ENCODE peak calls at places on chromosomes 1 and 21, in five cellular contexts. V is SK-N-SH, Y is K562, I is HCT116, U is H1. P is an unnamed sample.

GRCh38 chr1:182670032-182670431 is 14.4 kb downstream of the RGS8 start:
- DNase-seq in V (no peak), Y (no peak), I (no peak), U (no peak), P (no peak)

GRCh38 chr1:31828926-31829690 is 13.3 kb upstream of the SPOCD1 start:
- DNase-seq in V (no peak), Y (no peak), I (no peak), U (no peak), P (no peak)

GRCh38 chr1:225816643-225817538 is 7.0 kb downstream of the EPHX1 start:
- DNase-seq in V (no peak), Y (no peak), I (no peak), U (no peak), P (no peak)

GRCh38 chr1:103111926-103112325 is 3.6 kb upstream of the COL11A1 start:
- DNase-seq in V (no peak), Y (no peak), I (no peak), U (no peak), P (no peak)

GRCh38 chr21:34795152-34796141 is 126.7 kb downstream of the CLIC6 start:
- DNase-seq in V (no peak), Y (no peak), I (peak), U (no peak), P (peak)

GRCh38 chr1:174159253-174160108 is at the start of gene RABGAP1L:
- DNase-seq in V (peak), Y (peak), I (peak), U (peak), P (peak)

GRCh38 chr1:99207216-99207615 is 57.1 kb upstream of the PLPPR4 start:
- DNase-seq in V (no peak), Y (no peak), I (no peak), U (no peak), P (no peak)

GRCh38 chr1:230268371-230269170 is 157.6 kb downstream of the PGBD5 start:
- DNase-seq in V (peak), Y (peak), I (peak), U (peak), P (peak)

GRCh38 chr1:167517535-167518330 is 596 bp downstream of the CD247 start:
- DNase-seq in V (no peak), Y (peak), I (no peak), U (peak), P (no peak)

GRCh38 chr1:105138445-105138821 is 1388.7 kb downstream of the AMY1C start:
- DNase-seq in V (peak), Y (no peak), I (no peak), U (no peak), P (peak)

GRCh38 chr1:22916469-22916817 is 56.2 kb downstream of the LACTBL1 start:
- DNase-seq in V (no peak), Y (no peak), I (no peak), U (no peak), P (no peak)

GRCh38 chr1:149917590-149918144 is at the start of gene SV2A:
- DNase-seq in V (peak), Y (no peak), I (no peak), U (peak), P (no peak)

GRCh38 chr21:41786521-41786987 is 19.7 kb upstream of the RIPK4 start:
- DNase-seq in V (no peak), Y (no peak), I (no peak), U (no peak), P (peak)
- TF ChIP-seq JUND in V (no peak), Y (no peak), I (peak), U (no peak), P (no peak)

GRCh38 chr1:46550751-46551231 is 656 bp downstream of the KNCN start:
- DNase-seq in V (no peak), Y (no peak), I (no peak), U (no peak), P (no peak)
- TF ChIP-seq JUND in V (no peak), Y (no peak), I (no peak), U (no peak), P (no peak)

DNA sequence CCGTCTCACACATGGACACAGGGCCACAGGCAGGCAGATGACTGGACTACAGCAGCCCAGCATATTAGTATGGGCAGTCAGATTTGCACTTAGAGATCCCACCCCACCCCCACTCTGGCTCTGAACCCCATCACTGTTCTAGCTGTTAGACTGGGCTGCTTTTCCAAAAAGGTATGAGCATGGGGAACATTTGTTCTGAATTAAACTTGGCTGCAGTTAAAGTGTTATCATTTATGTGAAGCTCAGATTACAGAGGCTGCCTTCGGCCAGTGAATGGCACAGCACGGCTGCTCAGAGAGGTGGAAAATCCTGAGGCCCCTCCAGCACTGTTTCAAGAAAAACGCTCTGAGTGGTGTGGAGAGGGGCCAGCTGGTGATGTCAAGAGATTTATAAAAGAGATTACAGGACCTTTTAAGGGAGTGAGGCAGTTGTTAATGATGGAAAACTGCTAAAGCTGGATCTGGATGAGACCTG is 6.9 kb upstream of the NOS1AP start:
- DNase-seq in V (peak), Y (no peak), I (no peak), U (no peak), P (no peak)
- TF ChIP-seq JUND in V (no peak), Y (no peak), I (no peak), U (no peak), P (no peak)

GRCh38 chr1:165829888-165830287 is 2.5 kb downstream of the UCK2 start:
- DNase-seq in V (no peak), Y (no peak), I (no peak), U (no peak), P (no peak)

GRCh38 chr1:165826565-165826964 is 849 bp upstream of the UCK2 start:
- DNase-seq in V (no peak), Y (no peak), I (no peak), U (no peak), P (no peak)

GRCh38 chr1:165828581-165829329 is 1.3 kb downstream of the UCK2 start:
- DNase-seq in V (peak), Y (peak), I (peak), U (peak), P (peak)

GRCh38 chr1:165828103-165828558 is 717 bp downstream of the UCK2 start:
- DNase-seq in V (peak), Y (peak), I (no peak), U (peak), P (peak)

GRCh38 chr1:165827199-165828102 is at the start of gene UCK2:
- DNase-seq in V (peak), Y (peak), I (peak), U (peak), P (peak)
- TF ChIP-seq JUND in V (no peak), Y (no peak), I (no peak), U (no peak), P (no peak)

DNA sequence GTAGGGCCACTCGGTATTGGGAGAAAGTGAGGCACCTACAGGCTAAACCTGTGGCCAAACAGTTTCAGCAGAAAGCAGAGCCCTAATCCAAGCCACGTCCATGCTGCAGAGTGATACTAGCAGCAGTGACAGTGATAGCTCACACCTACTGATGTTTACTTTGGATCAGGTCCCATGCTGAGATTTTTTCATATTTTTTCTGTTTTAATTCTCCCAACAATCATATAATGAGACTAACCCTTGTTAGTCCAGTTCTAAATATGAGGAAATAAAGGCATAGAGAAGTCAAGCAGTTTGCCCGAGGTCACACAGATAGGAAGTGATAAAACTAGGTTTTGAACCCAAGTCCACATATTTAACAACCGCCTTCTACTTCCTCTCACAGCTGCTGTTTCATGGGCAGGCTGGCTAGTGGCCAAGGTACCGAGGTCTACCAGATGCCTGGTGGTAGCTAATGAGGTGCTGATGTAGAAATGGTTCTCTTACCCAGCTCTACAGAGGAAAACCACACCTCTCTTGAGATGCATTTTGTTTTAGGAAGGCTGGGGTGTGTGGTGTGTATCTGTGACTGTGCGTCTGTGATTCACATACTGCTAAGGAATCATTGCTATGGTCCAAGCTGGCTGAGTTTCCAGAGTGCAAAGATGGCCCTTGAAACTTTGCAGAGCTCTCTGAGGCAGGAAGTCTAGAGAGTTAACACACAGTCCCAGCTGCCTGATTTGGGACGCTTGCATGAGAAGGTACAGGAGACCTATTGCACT is 80.3 kb upstream of the ARTN start:
- DNase-seq in V (peak), Y (no peak), I (no peak), U (no peak), P (no peak)
- TF ChIP-seq JUND in V (peak), Y (no peak), I (no peak), U (no peak), P (no peak)

P was measured in T47D.